ENCODE peak calls at places on chromosomes 4 and X, in four cellular contexts. B, O, K and G are unnamed samples.
A peak's percentile ranks its signal among the peaks of the same experiment; 100 is the strongest.

GRCh38 chr4:120466429-120466828 is 399.8 kb upstream of the MAD2L1 start:
- DNase-seq in O (no peak), K (no peak), B (no peak), G (no peak)

GRCh38 chr4:183197140-183197539 is 98.1 kb downstream of the WWC2 start:
- DNase-seq in O (no peak), K (no peak), B (no peak), G (no peak)

GRCh38 chr4:114273246-114273645 is 293.8 kb upstream of the ARSJ start:
- DNase-seq in O (no peak), K (no peak), B (no peak), G (no peak)

GRCh38 chr4:153122855-153123254 is 81.4 kb upstream of the TRIM2 start:
- DNase-seq in K (no peak), B (no peak), O (no peak), G (no peak)

GRCh38 chr4:137116144-137116543 is 416.1 kb downstream of the PCDH18 start:
- DNase-seq in K (no peak), O (no peak), B (no peak), G (no peak)

GRCh38 chrX:46577116-46578005 is 3.8 kb downstream of the CHST7 start:
- DNase-seq in K (no peak), B (no peak), O (no peak), G (peak; percentile 36)

GRCh38 chrX:23503835-23504539 is 163.3 kb upstream of the PRDX4 start:
- DNase-seq in B (no peak), O (peak; percentile 51), K (peak; percentile 21), G (peak; percentile 36)

GRCh38 chr4:145879598-145879997 is 59.0 kb downstream of the ZNF827 start:
- DNase-seq in B (peak; percentile 49), K (no peak), O (no peak), G (no peak)

GRCh38 chr4:119321921-119322687 is at the start of gene FABP2:
- DNase-seq in O (no peak), B (no peak), K (no peak), G (no peak)

GRCh38 chrX:37926700-37927099 is 79.3 kb upstream of the DYNLT3 start:
- DNase-seq in B (no peak), K (peak; percentile 29), O (peak; percentile 2), G (no peak)

GRCh38 chrX:6184900-6185515 is 43.7 kb downstream of the NLGN4X start:
- DNase-seq in B (no peak), K (no peak), O (no peak), G (no peak)

GRCh38 chrX:53481093-53481492 is 46.9 kb upstream of the HSD17B10 start:
- DNase-seq in K (no peak), B (no peak), O (peak; percentile 32), G (no peak)

GRCh38 chrX:40266490-40267333 is 169.0 kb upstream of the BCOR start:
- DNase-seq in B (peak; percentile 58), O (peak; percentile 73), K (peak; percentile 45), G (peak; percentile 91)

GRCh38 chr4:92334716-92335350 is 31.1 kb downstream of the GRID2 start:
- DNase-seq in B (no peak), O (no peak), K (no peak), G (no peak)

GRCh38 chr4:10023050-10023419 is 1.7 kb upstream of the SLC2A9 start:
- DNase-seq in K (no peak), B (no peak), O (no peak), G (peak; percentile 62)

GRCh38 chr4:88809561-88810219 is 112.1 kb upstream of the NAP1L5 start:
- DNase-seq in B (no peak), K (no peak), O (no peak), G (no peak)

GRCh38 chrX:70353524-70353923 is 63.6 kb downstream of the KIF4A start:
- DNase-seq in B (no peak), K (no peak), O (no peak), G (no peak)

GRCh38 chr4:4574792-4575191 is 32.9 kb upstream of the STX18 start:
- DNase-seq in K (peak; percentile 77), B (peak; percentile 50), O (no peak), G (peak; percentile 74)

GRCh38 chr4:7451434-7451789 is 16.7 kb upstream of the PSAPL1 start:
- DNase-seq in B (no peak), K (no peak), O (no peak), G (no peak)

GRCh38 chrX:10833299-10834169 is 213.1 kb upstream of the MID1 start:
- DNase-seq in B (peak; percentile 56), O (no peak), K (no peak), G (peak; percentile 83)

GRCh38 chrX:103397707-103398106 is 21.4 kb downstream of the BEX3 start:
- DNase-seq in O (no peak), B (no peak), K (no peak), G (no peak)

GRCh38 chr4:128351502-128351901 is 63.9 kb upstream of the PGRMC2 start:
- DNase-seq in O (no peak), B (no peak), K (no peak), G (no peak)

GRCh38 chrX:151983186-151983585 is 8.7 kb upstream of the GABRE start:
- DNase-seq in K (peak; percentile 57), B (no peak), O (no peak), G (peak; percentile 13)

GRCh38 chr4:168577624-168578023 is 80.8 kb downstream of the PALLD start:
- DNase-seq in B (no peak), O (no peak), K (no peak), G (no peak)

GRCh38 chr4:72006576-72006975 is 25.2 kb upstream of the NPFFR2 start:
- DNase-seq in O (no peak), K (peak; percentile 73), B (no peak), G (no peak)

GRCh38 chrX:19212037-19212436 is 89.8 kb upstream of the ADGRG2 start:
- DNase-seq in O (no peak), K (no peak), B (no peak), G (no peak)

GRCh38 chrX:15607067-15607466 is 6.3 kb upstream of the ACE2 start:
- DNase-seq in B (no peak), K (no peak), O (no peak), G (no peak)

GRCh38 chrX:115393271-115393670 is 103.8 kb downstream of the LUZP4 start:
- DNase-seq in B (no peak), K (no peak), O (no peak), G (no peak)

GRCh38 chr4:11446156-11446811 is 17.6 kb upstream of the HS3ST1 start:
- DNase-seq in O (no peak), K (peak; percentile 65), B (no peak), G (no peak)

GRCh38 chr4:167578906-167579305 is 344.6 kb upstream of the SPOCK3 start:
- DNase-seq in B (no peak), K (no peak), O (no peak), G (no peak)

GRCh38 chrX:16934212-16934611 is 12.2 kb upstream of the REPS2 start:
- DNase-seq in B (no peak), K (no peak), O (no peak), G (no peak)

GRCh38 chrX:8364369-8365141 is 100.1 kb upstream of the VCX3B start:
- DNase-seq in K (no peak), O (no peak), B (no peak), G (no peak)

GRCh38 chr4:166091914-166092510 is 219.0 kb downstream of the TLL1 start:
- DNase-seq in K (peak; percentile 43), B (no peak), O (peak; percentile 1), G (no peak)

GRCh38 chrX:1925053-1925481 is 310.2 kb downstream of the ASMT start:
- DNase-seq in K (no peak), B (no peak), O (no peak), G (no peak)

GRCh38 chr4:98801259-98801725 is 127.6 kb downstream of the EIF4E start:
- DNase-seq in O (no peak), K (no peak), B (no peak), G (no peak)

GRCh38 chr4:114091546-114091945 is 112.1 kb upstream of the ARSJ start:
- DNase-seq in B (no peak), O (no peak), K (no peak), G (no peak)

GRCh38 chrX:617891-618290 is 12.7 kb upstream of the SHOX start:
- DNase-seq in O (no peak), B (no peak), K (no peak), G (peak; percentile 58)

GRCh38 chr4:472881-473574 is 25.9 kb downstream of the ZNF721 start:
- DNase-seq in B (no peak), K (peak; percentile 47), O (peak; percentile 4), G (no peak)
- TF ChIP-seq POLR2A in B (no peak), K (no peak), O (no peak), G (no peak)

GRCh38 chrX:26783512-26784225 is 567.7 kb downstream of the MAGEB5 start:
- DNase-seq in B (no peak), K (peak; percentile 87), O (no peak), G (no peak)

DNA sequence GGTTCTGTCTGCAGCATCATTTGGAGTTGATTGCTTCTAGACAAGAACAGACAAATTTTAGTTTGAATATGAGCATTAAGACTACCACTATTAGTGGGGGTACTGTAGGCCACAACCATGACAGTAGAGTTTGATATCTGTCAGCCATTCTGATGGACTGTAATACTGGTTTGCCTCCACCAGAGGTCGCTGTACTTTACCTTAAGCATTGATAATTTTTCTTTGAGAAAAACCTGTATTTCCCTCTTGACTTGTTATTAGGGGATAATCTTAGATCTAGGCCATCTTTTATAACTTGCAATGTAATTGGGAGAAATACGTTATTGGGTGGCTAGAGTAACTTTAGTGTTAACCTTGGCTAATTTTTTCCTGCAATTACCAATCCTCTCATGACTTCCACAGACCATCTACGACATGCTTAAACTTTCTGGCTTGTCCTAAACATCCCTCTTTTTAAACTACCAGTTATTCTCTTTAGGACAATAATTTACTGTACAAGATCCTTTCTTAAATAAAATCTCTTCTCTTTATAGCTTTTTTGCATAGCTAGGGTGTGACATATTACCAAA is 562.4 kb downstream of the MAGEB5 start:
- DNase-seq in O (no peak), B (no peak), K (no peak), G (no peak)
- TF ChIP-seq CTCF in O (no peak), B (no peak), K (no peak), G (no peak)

GRCh38 chrX:25144043-25144940 is 128.5 kb upstream of the ARX start:
- DNase-seq in K (peak; percentile 43), B (peak; percentile 35), O (peak; percentile 4), G (peak; percentile 90)
- H3K4me3 ChIP-seq in K (no peak overlapping the region), B (no peak overlapping the region), O (no peak overlapping the region), G (no peak overlapping the region)

DNA sequence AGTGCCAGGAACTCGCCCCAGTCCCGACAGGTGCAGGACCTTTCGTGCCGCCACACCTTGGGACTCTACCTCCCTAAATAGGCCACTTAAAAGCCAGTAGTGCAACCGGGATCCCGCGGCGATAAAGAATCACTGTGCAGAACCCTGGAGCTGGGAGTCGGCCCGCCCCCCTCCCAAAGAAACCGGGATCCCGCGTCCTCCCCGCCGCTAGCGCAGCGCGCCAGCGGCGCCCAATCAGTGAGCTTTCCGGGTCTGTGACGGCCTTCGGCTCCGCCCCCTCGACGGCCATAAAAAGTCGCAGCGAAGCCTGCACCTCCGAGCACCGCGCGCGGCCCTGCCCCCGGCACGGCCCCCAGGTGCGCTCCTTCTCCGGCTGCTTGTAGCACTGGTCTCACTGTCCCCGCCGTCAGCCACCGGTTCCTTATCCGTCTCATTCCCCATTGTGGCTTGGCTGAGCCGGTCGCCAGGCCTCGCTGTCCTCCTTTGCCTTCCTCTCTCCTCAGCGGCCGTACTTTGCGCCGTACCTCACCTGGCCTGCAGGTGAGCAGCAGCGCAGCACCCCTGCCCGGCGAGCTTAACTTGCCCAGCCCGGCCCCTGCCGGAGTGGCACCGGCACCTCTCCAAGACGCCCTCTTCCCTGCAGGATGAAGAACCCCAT is at the start of gene LRAT:
- DNase-seq in O (peak; percentile 69), K (no peak), B (no peak), G (no peak)
- TF ChIP-seq POLR2A in O (no peak), K (no peak), B (peak; percentile 17), G (no peak)